ENCODE peak calls at places on chromosomes 4 and X, in ten cellular contexts. D is DND-41, Z is A549, L is uterus, I is OCI-LY7, C is thyroid gland, M is cardiac muscle cell, S is left lung, F is A673, K is Peyer's patch. T is an unnamed sample. For H3K4me1, the result is how much of the 10 kb centered on the place peaks cover.

GRCh38 chrX:119669424-119670037 is 23.4 kb downstream of the SEPTIN6 start:
- DNase-seq in I (no peak), L (peak), F (no peak), D (no peak), M (peak), C (peak), S (no peak), K (no peak), Z (no peak), T (no peak)

GRCh38 chr4:25970691-25971427 is 56.8 kb downstream of the SMIM20 start:
- DNase-seq in S (no peak), M (no peak), C (no peak), F (no peak), L (no peak), Z (no peak), I (no peak), D (no peak), K (no peak), T (peak)

GRCh38 chrX:44952329-44953027 is 79.5 kb downstream of the KDM6A start:
- DNase-seq in D (no peak), K (no peak), F (no peak), C (no peak), Z (no peak), M (no peak), L (no peak), I (no peak), S (no peak), T (no peak)

GRCh38 chrX:44025611-44026010 is 52.4 kb upstream of the NDP start:
- DNase-seq in I (no peak), K (no peak), D (no peak), Z (no peak), F (peak), L (no peak), M (no peak), C (no peak), S (no peak), T (no peak)

GRCh38 chrX:45824471-45824870 is 623.8 kb upstream of the DIPK2B start:
- DNase-seq in I (no peak), D (no peak), C (peak), K (no peak), F (peak), S (peak), M (no peak), Z (peak), L (peak), T (no peak)

GRCh38 chrX:19833034-19833677 is 54.2 kb downstream of the SH3KBP1 start:
- DNase-seq in L (no peak), K (no peak), F (no peak), Z (no peak), I (no peak), C (no peak), D (no peak), S (no peak), M (no peak), T (no peak)

GRCh38 chrX:129842510-129843208 is 1.0 kb downstream of the ZDHHC9 start:
- DNase-seq in M (peak), D (no peak), Z (no peak), I (peak), S (peak), F (no peak), K (no peak), L (peak), C (peak), T (peak)

GRCh38 chr4:144355809-144356757 is 215.6 kb upstream of the GYPA start:
- DNase-seq in K (no peak), F (peak), I (peak), L (no peak), M (peak), Z (peak), C (no peak), D (peak), S (peak), T (no peak)

GRCh38 chrX:77447339-77448149 is at the start of gene FGF16:
- DNase-seq in Z (no peak), K (no peak), L (no peak), C (peak), F (no peak), D (no peak), S (no peak), M (no peak), I (no peak), T (peak)

GRCh38 chr4:26201119-26201518 is 119.7 kb upstream of the RBPJ start:
- DNase-seq in C (no peak), L (no peak), K (no peak), D (no peak), F (no peak), I (no peak), Z (no peak), M (no peak), S (no peak), T (no peak)

GRCh38 chrX:136768469-136769084 is 12.2 kb downstream of the ARHGEF6 start:
- DNase-seq in F (peak), D (no peak), C (peak), Z (no peak), M (no peak), I (peak), K (peak), L (peak), S (peak), T (peak)

GRCh38 chr4:907691-908437 is 24.3 kb downstream of the GAK start:
- DNase-seq in D (no peak), Z (no peak), I (no peak), K (no peak), C (no peak), S (no peak), L (no peak), M (no peak), F (no peak), T (no peak)

GRCh38 chr4:76738081-76738931 is 159.6 kb downstream of the SOWAHB start:
- DNase-seq in K (no peak), S (no peak), C (no peak), Z (no peak), F (no peak), L (peak), M (no peak), D (no peak), I (no peak), T (no peak)

GRCh38 chr4:126995235-126995634 is 637.5 kb upstream of the INTU start:
- DNase-seq in Z (no peak), S (no peak), L (no peak), M (no peak), D (no peak), K (no peak), I (no peak), F (no peak), C (no peak), T (no peak)

GRCh38 chrX:138711399-138712347 is at the start of gene FGF13:
- DNase-seq in K (no peak), F (peak), C (peak), M (peak), S (peak), I (no peak), D (no peak), L (peak), Z (no peak), T (peak)

GRCh38 chr4:153916273-153916755 is 127.4 kb upstream of the SFRP2 start:
- DNase-seq in K (no peak), Z (no peak), L (no peak), I (no peak), S (no peak), F (no peak), M (no peak), C (no peak), D (peak), T (no peak)

GRCh38 chrX:70998402-70999027 is 67.6 kb upstream of the SLC7A3 start:
- DNase-seq in S (no peak), C (peak), M (peak), Z (no peak), F (peak), D (peak), I (peak), K (no peak), L (no peak), T (peak)

GRCh38 chr4:6967846-6968340 is 58.3 kb downstream of the TBC1D14 start:
- DNase-seq in L (no peak), Z (no peak), M (no peak), I (no peak), F (no peak), K (peak), D (no peak), C (no peak), S (no peak), T (no peak)

GRCh38 chrX:107025538-107025937 is 25.5 kb upstream of the MORC4 start:
- DNase-seq in F (peak), C (no peak), Z (peak), S (no peak), L (no peak), D (no peak), K (no peak), I (peak), M (peak), T (no peak)

GRCh38 chrX:37912286-37912685 is 64.9 kb upstream of the DYNLT3 start:
- DNase-seq in I (no peak), F (peak), K (no peak), C (no peak), D (no peak), Z (no peak), M (no peak), L (no peak), S (no peak), T (no peak)

GRCh38 chr4:183760326-183760725 is 101.2 kb downstream of the TRAPPC11 start:
- DNase-seq in K (no peak), L (no peak), I (no peak), Z (no peak), S (no peak), D (no peak), C (no peak), M (no peak), F (no peak), T (no peak)

GRCh38 chrX:21721175-21721574 is 36.7 kb downstream of the SMPX start:
- DNase-seq in I (no peak), D (no peak), S (no peak), M (no peak), K (no peak), L (no peak), C (no peak), Z (no peak), F (no peak), T (no peak)

GRCh38 chrX:63418211-63418610 is 67.1 kb upstream of the SPIN4 start:
- DNase-seq in L (no peak), Z (no peak), I (no peak), D (no peak), S (no peak), M (no peak), F (no peak), C (no peak), K (no peak), T (no peak)

GRCh38 chr4:88690355-88690754 is 7.3 kb downstream of the NAP1L5 start:
- DNase-seq in M (no peak), D (no peak), L (no peak), S (no peak), Z (no peak), I (no peak), C (no peak), F (peak), K (no peak), T (no peak)

GRCh38 chrX:48471504-48471903 is 1.4 kb upstream of the SLC38A5 start:
- DNase-seq in L (no peak), M (no peak), C (no peak), F (no peak), K (no peak), I (no peak), Z (no peak), S (no peak), D (no peak), T (no peak)

GRCh38 chrX:11197671-11198070 is 86.5 kb downstream of the HCCS start:
- DNase-seq in K (no peak), F (no peak), D (no peak), C (no peak), S (no peak), Z (no peak), I (no peak), M (no peak), L (no peak), T (no peak)

GRCh38 chr4:184801781-184802180 is 24.0 kb downstream of the ACSL1 start:
- DNase-seq in C (no peak), L (no peak), D (no peak), S (no peak), M (no peak), Z (no peak), I (no peak), F (no peak), K (no peak), T (no peak)

GRCh38 chr4:158253350-158253980 is 43.2 kb downstream of the TMEM144 start:
- DNase-seq in D (peak), Z (peak), I (peak), F (peak), C (peak), M (peak), S (no peak), K (no peak), L (peak), T (no peak)
- H3K4me1 ChIP-seq in D (under half), Z (under half), I (under half), F (under half), C (under half), M (under half), S (under half), K (under half), L (under half), T (under half)

GRCh38 chr4:78603384-78603783 is 51.8 kb downstream of the ANXA3 start:
- DNase-seq in L (no peak), K (no peak), F (no peak), Z (no peak), S (no peak), C (no peak), D (no peak), M (no peak), I (no peak), T (no peak)

GRCh38 chr4:78601013-78601412 is 49.4 kb downstream of the ANXA3 start:
- DNase-seq in F (peak), C (no peak), S (no peak), D (no peak), M (no peak), K (no peak), L (peak), I (no peak), Z (no peak), T (no peak)

GRCh38 chr4:78599147-78599546 is 47.6 kb downstream of the ANXA3 start:
- DNase-seq in Z (no peak), D (no peak), K (no peak), L (no peak), M (no peak), C (no peak), F (no peak), S (no peak), I (no peak), T (no peak)

GRCh38 chr4:78602334-78602733 is 50.8 kb downstream of the ANXA3 start:
- DNase-seq in I (no peak), D (no peak), L (no peak), C (no peak), Z (no peak), M (no peak), S (no peak), K (no peak), F (no peak), T (no peak)

DNA sequence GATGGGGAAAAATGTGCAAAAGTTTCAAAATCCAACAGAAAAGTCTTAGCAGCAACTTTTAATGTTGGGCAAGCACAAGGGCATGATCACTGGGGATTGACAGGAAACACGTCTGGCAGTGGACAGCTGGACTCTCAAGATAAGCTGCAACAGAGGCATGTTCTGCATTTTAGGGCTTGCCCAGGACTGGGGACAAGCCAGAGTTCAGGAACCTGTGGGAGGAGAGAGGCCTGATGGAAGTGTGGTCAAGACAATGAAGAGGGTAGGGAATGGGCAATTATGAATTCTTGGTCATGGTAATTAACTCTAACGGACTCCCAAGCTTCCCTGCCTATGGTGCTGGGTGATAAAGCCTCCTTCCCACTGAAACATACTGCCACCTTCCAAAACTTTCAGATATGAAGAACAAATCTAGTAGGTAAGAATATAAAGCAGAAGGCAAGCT is 48.4 kb downstream of the ANXA3 start:
- DNase-seq in M (peak), K (no peak), I (no peak), L (no peak), S (no peak), F (no peak), Z (no peak), C (no peak), D (no peak), T (no peak)
- H3K4me3 ChIP-seq in M (no peak), K (no peak), I (no peak), L (no peak), S (no peak), F (no peak), Z (no peak), C (no peak), D (no peak), T (no peak)

GRCh38 chr4:140641789-140642439 is 73.2 kb upstream of the UCP1 start:
- DNase-seq in S (no peak), C (no peak), K (no peak), M (no peak), L (no peak), I (peak), Z (no peak), F (no peak), D (no peak), T (no peak)
- TF ChIP-seq CTCF in S (peak), C (no peak), K (peak), M (no peak), L (peak), I (peak), Z (no peak), F (no peak), D (no peak), T (no peak)

GRCh38 chrX:153490217-153490616 is 4.6 kb upstream of the BGN start:
- DNase-seq in L (no peak), Z (no peak), K (no peak), S (no peak), D (no peak), C (no peak), M (no peak), I (no peak), F (no peak), T (no peak)
- H3K4me1 ChIP-seq in L (under half), Z (under half), K (under half), S (under half), D (under half), C (under half), M (under half), I (under half), F (under half), T (under half)

DNA sequence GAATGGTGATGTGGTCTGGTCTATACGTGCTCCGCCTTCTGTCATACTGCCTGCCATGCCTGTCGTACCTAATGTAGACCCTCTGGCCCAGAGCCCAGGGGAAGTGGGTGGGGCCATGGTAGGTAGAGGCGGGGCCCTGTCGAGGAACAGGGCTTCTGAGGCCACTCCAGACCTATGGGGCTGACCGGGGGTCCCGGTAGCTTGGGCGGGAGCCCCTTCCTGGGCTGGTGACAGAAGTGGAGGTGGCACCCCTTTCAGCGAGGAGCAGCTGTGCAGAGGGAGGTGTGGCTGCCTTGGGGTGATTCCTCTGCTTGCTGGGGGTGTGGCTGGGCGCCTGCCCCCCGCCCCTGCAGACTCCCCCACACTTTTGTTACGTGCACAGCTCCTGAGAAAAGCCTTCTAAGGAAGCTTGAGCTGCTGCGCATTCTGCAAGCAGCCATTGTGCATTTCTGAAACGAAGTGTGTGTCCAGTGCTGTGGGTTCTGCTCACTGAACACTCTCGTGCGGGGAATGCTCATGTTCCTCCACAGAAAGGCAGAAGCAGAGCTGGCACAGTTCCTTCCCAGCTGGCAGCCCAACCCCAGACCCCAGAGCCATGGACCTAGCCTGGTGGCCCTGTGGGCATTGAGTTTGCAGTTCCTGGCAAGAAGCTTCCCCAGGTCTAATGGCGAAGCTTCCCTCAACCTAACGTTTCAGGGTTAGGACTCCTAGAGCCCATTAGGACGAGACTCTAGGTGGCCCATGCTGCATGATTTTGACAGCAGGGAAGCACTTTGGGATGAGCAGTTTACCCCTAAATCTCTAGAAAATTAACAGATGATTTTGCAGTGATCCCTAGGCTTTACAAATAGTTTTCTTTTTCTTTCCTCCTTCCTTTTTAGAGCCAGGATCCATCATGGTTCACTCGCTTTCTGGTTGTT is 72.7 kb upstream of the HGFAC start:
- DNase-seq in D (no peak), C (no peak), I (no peak), F (peak), M (no peak), Z (no peak), S (no peak), L (no peak), K (peak), T (no peak)
- H3K4me3 ChIP-seq in D (peak), C (no peak), I (no peak), F (peak), M (no peak), Z (no peak), S (no peak), L (no peak), K (no peak), T (no peak)

DNA sequence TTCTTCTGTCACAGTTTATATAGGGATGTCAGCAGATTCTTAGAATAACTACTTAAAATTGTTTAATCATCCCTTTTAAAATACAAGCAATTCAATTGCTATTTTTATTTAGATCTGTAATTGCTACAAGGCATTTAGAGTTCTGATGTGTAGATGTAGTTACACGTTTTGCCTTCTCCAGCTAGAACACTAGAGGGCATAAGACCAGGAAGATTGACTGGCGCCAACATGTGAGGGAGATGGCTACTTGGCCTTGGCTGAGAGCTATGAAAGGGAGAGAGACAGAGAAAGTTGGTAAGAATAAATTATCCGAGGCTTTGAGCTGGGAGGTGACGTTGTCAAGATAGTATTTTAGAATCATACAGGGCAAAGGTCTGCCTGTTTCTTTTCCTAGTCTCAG is 563.7 kb upstream of the PRKX start:
- DNase-seq in Z (no peak), F (peak), K (no peak), D (no peak), C (no peak), L (no peak), M (no peak), S (no peak), I (peak), T (no peak)
- TF ChIP-seq CTCF in Z (no peak), F (peak), K (no peak), D (peak), C (no peak), L (no peak), M (no peak), S (no peak), I (peak), T (no peak)

DNA sequence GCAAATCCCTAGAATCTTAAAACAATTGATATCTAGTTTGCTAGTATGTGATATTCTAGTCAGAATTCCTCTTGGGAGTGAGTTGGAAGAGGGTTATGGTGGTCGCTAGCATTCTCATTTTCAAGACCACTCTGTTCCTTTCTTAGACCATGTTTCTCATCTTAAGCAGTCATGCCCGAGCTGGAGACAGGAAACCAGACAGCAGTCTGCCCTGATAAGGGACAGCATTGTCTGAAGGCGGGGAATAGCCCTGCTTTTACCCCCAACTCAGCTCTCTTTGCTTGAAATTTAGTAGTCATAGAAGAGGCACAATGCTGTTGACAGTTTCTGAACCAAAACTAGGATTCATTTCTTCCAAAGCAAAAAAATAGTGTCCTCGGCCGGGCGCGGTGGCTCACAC is 5.2 kb downstream of the KLF3 start:
- DNase-seq in L (no peak), D (no peak), K (no peak), M (no peak), I (no peak), Z (no peak), C (no peak), S (no peak), F (no peak), T (no peak)
- H3K4me1 ChIP-seq in L (under half), D (under half), K (under half), M (half or more), I (under half), Z (half or more), C (half or more), S (half or more), F (half or more), T (half or more)

T was measured in mucosa of descending colon.